ENCODE peak calls at places on chromosome 5, in ten cellular contexts. Q is uterus; K is endodermal cell; T is HCT116; J is GM23248; W is ovary; D is IMR-90; Z is spleen; X is colonic mucosa; L is CD4-positive, CD25-positive, alpha-beta regulatory T cell. I is an unnamed sample. For H3K4me1, the result is how much of the 10 kb centered on the place peaks cover.

GRCh38 chr5:135091286-135091685 is 57.3 kb upstream of the PITX1 start:
- DNase-seq in Q (no peak), K (no peak), T (no peak), J (no peak), W (no peak), D (no peak), Z (peak), X (no peak), L (no peak), I (no peak)

GRCh38 chr5:170571331-170571731 is 67.5 kb downstream of the KCNIP1 start:
- DNase-seq in Q (no peak), K (peak), T (no peak), J (peak), W (no peak), D (peak), Z (no peak), X (no peak), L (no peak), I (no peak)

GRCh38 chr5:33726422-33727165 is 165.2 kb downstream of the ADAMTS12 start:
- DNase-seq in Q (no peak), K (no peak), T (no peak), J (peak), W (no peak), D (peak), Z (no peak), X (no peak), L (no peak), I (no peak)

GRCh38 chr5:172659909-172660628 is 19.0 kb downstream of the NEURL1B start:
- DNase-seq in Q (peak), K (peak), T (no peak), J (peak), W (peak), D (peak), Z (peak), X (peak), L (no peak), I (no peak)

GRCh38 chr5:54548565-54548964 is 31.0 kb downstream of the SNX18 start:
- DNase-seq in Q (no peak), K (no peak), T (no peak), J (no peak), W (no peak), D (no peak), Z (no peak), X (no peak), L (no peak), I (no peak)

GRCh38 chr5:2685651-2686050 is 65.8 kb downstream of the IRX2 start:
- DNase-seq in Q (no peak), K (peak), T (no peak), J (peak), W (no peak), D (peak), Z (no peak), X (no peak), L (no peak), I (no peak)

GRCh38 chr5:176447538-176447981 is 625 bp upstream of the FAF2 start:
- DNase-seq in Q (no peak), K (no peak), T (no peak), J (no peak), W (no peak), D (no peak), Z (peak), X (no peak), L (no peak), I (no peak)

GRCh38 chr5:179836225-179837019 is 15.7 kb downstream of the SQSTM1 start:
- DNase-seq in Q (no peak), K (no peak), T (no peak), J (peak), W (peak), D (peak), Z (peak), X (no peak), L (peak), I (peak)

GRCh38 chr5:169939731-169940130 is 40.6 kb downstream of the INSYN2B start:
- DNase-seq in Q (no peak), K (no peak), T (no peak), J (no peak), W (no peak), D (no peak), Z (no peak), X (no peak), L (no peak), I (no peak)

GRCh38 chr5:143244000-143244736 is 159.3 kb downstream of the NR3C1 start:
- DNase-seq in Q (peak), K (no peak), T (peak), J (peak), W (no peak), D (peak), Z (no peak), X (peak), L (no peak), I (no peak)

GRCh38 chr5:92687793-92688467 is 893.1 kb downstream of the NR2F1-AS1 start:
- DNase-seq in Q (no peak), K (peak), T (peak), J (peak), W (no peak), D (peak), Z (no peak), X (no peak), L (no peak), I (no peak)

GRCh38 chr5:67144183-67144639 is 52.4 kb downstream of the CD180 start:
- DNase-seq in Q (no peak), K (no peak), T (no peak), J (no peak), W (no peak), D (no peak), Z (no peak), X (no peak), L (no peak), I (no peak)

GRCh38 chr5:122076023-122076422 is 2.0 kb downstream of the LOX start:
- DNase-seq in Q (no peak), K (no peak), T (no peak), J (peak), W (no peak), D (no peak), Z (no peak), X (no peak), L (no peak), I (no peak)

GRCh38 chr5:27906911-27907590 is 868.7 kb upstream of the CDH9 start:
- DNase-seq in Q (no peak), K (no peak), T (no peak), J (no peak), W (no peak), D (no peak), Z (no peak), X (no peak), L (no peak), I (no peak)

GRCh38 chr5:74631088-74631960 is 9.2 kb downstream of the ENC1 start:
- DNase-seq in Q (no peak), K (peak), T (no peak), J (peak), W (no peak), D (peak), Z (no peak), X (no peak), L (peak), I (peak)

GRCh38 chr5:169956756-169957155 is 23.5 kb downstream of the INSYN2B start:
- DNase-seq in Q (no peak), K (no peak), T (no peak), J (peak), W (no peak), D (peak), Z (no peak), X (no peak), L (no peak), I (no peak)

GRCh38 chr5:170265527-170265926 is 32.0 kb downstream of the LCP2 start:
- DNase-seq in Q (peak), K (no peak), T (no peak), J (peak), W (peak), D (no peak), Z (no peak), X (no peak), L (no peak), I (no peak)

GRCh38 chr5:89991592-89991991 is 418.0 kb downstream of the CETN3 start:
- DNase-seq in Q (no peak), K (no peak), T (no peak), J (no peak), W (no peak), D (no peak), Z (no peak), X (no peak), L (no peak), I (no peak)

GRCh38 chr5:163696270-163696887 is 191.0 kb downstream of the MAT2B start:
- DNase-seq in Q (no peak), K (peak), T (peak), J (peak), W (no peak), D (peak), Z (no peak), X (peak), L (no peak), I (no peak)

GRCh38 chr5:95730011-95730700 is 980 bp upstream of the RHOBTB3 start:
- DNase-seq in Q (no peak), K (no peak), T (no peak), J (peak), W (no peak), D (peak), Z (no peak), X (no peak), L (no peak), I (no peak)

GRCh38 chr5:122089096-122089495 is 11.0 kb upstream of the LOX start:
- DNase-seq in Q (no peak), K (no peak), T (no peak), J (peak), W (no peak), D (no peak), Z (no peak), X (no peak), L (no peak), I (no peak)

GRCh38 chr5:143534764-143535159 is 131.3 kb upstream of the NR3C1 start:
- DNase-seq in Q (no peak), K (no peak), T (no peak), J (no peak), W (no peak), D (no peak), Z (no peak), X (no peak), L (no peak), I (no peak)

GRCh38 chr5:58113172-58113571 is 346.7 kb downstream of the PLK2 start:
- DNase-seq in Q (no peak), K (no peak), T (no peak), J (no peak), W (no peak), D (no peak), Z (no peak), X (no peak), L (no peak), I (no peak)

GRCh38 chr5:149221731-149222342 is 49.8 kb upstream of the AFAP1L1 start:
- DNase-seq in Q (no peak), K (no peak), T (no peak), J (no peak), W (no peak), D (peak), Z (no peak), X (no peak), L (no peak), I (no peak)

GRCh38 chr5:174533771-174534221 is 190.6 kb upstream of the MSX2 start:
- DNase-seq in Q (no peak), K (no peak), T (peak), J (peak), W (no peak), D (peak), Z (no peak), X (no peak), L (no peak), I (no peak)

GRCh38 chr5:123012321-123012720 is 24.2 kb downstream of the PPIC start:
- DNase-seq in Q (no peak), K (no peak), T (no peak), J (peak), W (no peak), D (no peak), Z (no peak), X (no peak), L (no peak), I (no peak)

GRCh38 chr5:107524111-107524510 is 146.6 kb downstream of the EFNA5 start:
- DNase-seq in Q (no peak), K (no peak), T (no peak), J (no peak), W (no peak), D (no peak), Z (no peak), X (no peak), L (no peak), I (no peak)

GRCh38 chr5:72013741-72014703 is 93.3 kb upstream of the MAP1B start:
- DNase-seq in Q (no peak), K (no peak), T (no peak), J (no peak), W (no peak), D (peak), Z (no peak), X (no peak), L (no peak), I (no peak)

GRCh38 chr5:33788922-33789321 is 102.9 kb downstream of the ADAMTS12 start:
- DNase-seq in Q (no peak), K (no peak), T (no peak), J (peak), W (no peak), D (peak), Z (no peak), X (no peak), L (no peak), I (no peak)

GRCh38 chr5:32581010-32581785 is 4.2 kb upstream of the SUB1 start:
- DNase-seq in Q (no peak), K (no peak), T (no peak), J (no peak), W (no peak), D (no peak), Z (peak), X (no peak), L (no peak), I (no peak)

GRCh38 chr5:32584651-32585050 is 706 bp upstream of the SUB1 start:
- DNase-seq in Q (no peak), K (no peak), T (no peak), J (peak), W (no peak), D (no peak), Z (no peak), X (no peak), L (no peak), I (no peak)

GRCh38 chr5:32585122-32585445 is 273 bp upstream of the SUB1 start:
- DNase-seq in Q (no peak), K (no peak), T (no peak), J (no peak), W (no peak), D (no peak), Z (no peak), X (no peak), L (no peak), I (no peak)

GRCh38 chr5:32585446-32586250 is at the start of gene SUB1:
- DNase-seq in Q (peak), K (peak), T (peak), J (peak), W (peak), D (peak), Z (peak), X (peak), L (peak), I (peak)

GRCh38 chr5:32583582-32584232 is 1.6 kb upstream of the SUB1 start:
- DNase-seq in Q (no peak), K (no peak), T (no peak), J (no peak), W (no peak), D (no peak), Z (no peak), X (no peak), L (no peak), I (no peak)
- H3K27ac ChIP-seq in Q (no peak), K (no peak), T (no peak), J (no peak), W (no peak), D (no peak), Z (no peak), X (no peak), L (peak), I (no peak)

GRCh38 chr5:11384441-11385250 is 519.6 kb downstream of the CTNND2 start:
- DNase-seq in Q (no peak), K (peak), T (no peak), J (peak), W (peak), D (no peak), Z (no peak), X (peak), L (no peak), I (no peak)
- H3K4me3 ChIP-seq in Q (peak), K (peak), T (no peak), J (no peak), W (peak), D (no peak), Z (peak), X (peak), L (no peak), I (no peak)

GRCh38 chr5:158423623-158424200 is 564.8 kb upstream of the CLINT1 start:
- DNase-seq in Q (no peak), K (no peak), T (no peak), J (no peak), W (no peak), D (peak), Z (no peak), X (no peak), L (no peak), I (no peak)

GRCh38 chr5:158422653-158423505 is 563.9 kb upstream of the CLINT1 start:
- DNase-seq in Q (no peak), K (no peak), T (no peak), J (no peak), W (peak), D (peak), Z (no peak), X (no peak), L (no peak), I (no peak)

GRCh38 chr5:158421329-158421728 is 562.4 kb upstream of the CLINT1 start:
- DNase-seq in Q (no peak), K (no peak), T (no peak), J (no peak), W (no peak), D (no peak), Z (no peak), X (no peak), L (no peak), I (no peak)
- H3K4me1 ChIP-seq in Q (under half), K (under half), T (under half), J (under half), W (under half), D (under half), Z (under half), X (under half), L (under half), I (under half)

GRCh38 chr5:52947208-52947607 is 41.9 kb upstream of the ITGA2 start:
- DNase-seq in Q (no peak), K (no peak), T (no peak), J (peak), W (no peak), D (peak), Z (no peak), X (no peak), L (no peak), I (no peak)
- H3K27ac ChIP-seq in Q (peak), K (no peak), T (no peak), J (no peak), W (no peak), D (no peak), Z (no peak), X (no peak), L (no peak), I (no peak)

I was measured in CD8-positive, alpha-beta T cell.